ENCODE peak calls at places on chromosome 19, in eight cellular contexts. I is activated gamma-delta T cell treated with anti-CD3 and anti-CD28 coated beads, Interleukin-2, amount 50 U/mL, for 16 hours; D is BE2C; A is AG10803; T is NT2/D1; B is body of pancreas; O is A172; G is substantia nigra. R is an unnamed sample.

GRCh38 chr19:55297267-55297666 is 13.5 kb downstream of the BRSK1 start:
- DNase-seq in I (no peak), D (no peak), A (no peak), T (no peak), B (no peak), O (no peak), G (no peak), R (no peak)

GRCh38 chr19:55114566-55115145 is 2.8 kb downstream of the PPP1R12C start:
- DNase-seq in I (no peak), D (no peak), A (no peak), T (no peak), B (no peak), O (no peak), G (no peak), R (no peak)

GRCh38 chr19:48511800-48512503 is at the start of gene LMTK3:
- DNase-seq in I (peak; percentile 63), D (peak; percentile 77), A (no peak), T (no peak), B (no peak), O (peak; percentile 22), G (peak; percentile 70), R (no peak)

GRCh38 chr19:47713046-47714021 is at the start of gene EHD2:
- DNase-seq in I (peak; percentile 19), D (peak; percentile 70), A (peak; percentile 78), T (no peak), B (peak; percentile 71), O (peak; percentile 42), G (peak; percentile 25), R (peak; percentile 80)

GRCh38 chr19:3538965-3539742 is at the start of gene TEKTIP1:
- DNase-seq in I (no peak), D (no peak), A (no peak), T (no peak), B (no peak), O (peak; percentile 37), G (peak; percentile 14), R (no peak)

GRCh38 chr19:42850981-42851717 is 28.4 kb downstream of the PSG1 start:
- DNase-seq in I (no peak), D (no peak), A (peak; percentile 99), T (no peak), B (peak; percentile 20), O (peak; percentile 99), G (no peak), R (no peak)

GRCh38 chr19:47019431-47020041 is at the start of gene NPAS1:
- DNase-seq in I (no peak), D (no peak), A (no peak), T (no peak), B (no peak), O (no peak), G (no peak), R (no peak)

GRCh38 chr19:33445752-33446070 is 72.2 kb downstream of the CEBPG start:
- DNase-seq in I (no peak), D (no peak), A (no peak), T (no peak), B (no peak), O (no peak), G (no peak), R (peak; percentile 43)

GRCh38 chr19:12939292-12939606 is 840 bp downstream of the CALR start:
- DNase-seq in I (no peak), D (no peak), A (peak; percentile 49), T (no peak), B (no peak), O (no peak), G (no peak), R (no peak)

GRCh38 chr19:31913103-31913710 is 432.2 kb upstream of the ZNF507 start:
- DNase-seq in I (no peak), D (no peak), A (no peak), T (no peak), B (no peak), O (no peak), G (no peak), R (no peak)

GRCh38 chr19:47781590-47782318 is 3.3 kb downstream of the SELENOW start:
- DNase-seq in I (no peak), D (no peak), A (peak; percentile 19), T (no peak), B (no peak), O (no peak), G (peak; percentile 50), R (no peak)

GRCh38 chr19:14333101-14333871 is 48.0 kb upstream of the ADGRE5 start:
- DNase-seq in I (no peak), D (peak; percentile 23), A (no peak), T (peak; percentile 38), B (no peak), O (peak; percentile 31), G (no peak), R (no peak)

GRCh38 chr19:16035601-16036297 is 40.5 kb upstream of the TPM4 start:
- DNase-seq in I (no peak), D (no peak), A (no peak), T (no peak), B (no peak), O (no peak), G (no peak), R (no peak)

GRCh38 chr19:37362733-37363132 is 8.2 kb upstream of the ZNF527 start:
- DNase-seq in I (no peak), D (peak; percentile 40), A (no peak), T (peak; percentile 47), B (no peak), O (no peak), G (no peak), R (no peak)

GRCh38 chr19:12730054-12730453 is 4.4 kb downstream of the TRIR start:
- DNase-seq in I (no peak), D (no peak), A (no peak), T (no peak), B (no peak), O (no peak), G (no peak), R (no peak)

GRCh38 chr19:50933640-50934039 is 19.2 kb downstream of the KLK5 start:
- DNase-seq in I (no peak), D (no peak), A (peak; percentile 34), T (no peak), B (no peak), O (peak; percentile 8), G (no peak), R (no peak)

GRCh38 chr19:13212759-13213330 is 62.6 kb downstream of the IER2 start:
- DNase-seq in I (peak; percentile 65), D (peak; percentile 75), A (peak; percentile 41), T (peak; percentile 57), B (peak; percentile 50), O (peak; percentile 53), G (peak; percentile 7), R (peak; percentile 85)

GRCh38 chr19:13120817-13121216 is 2.8 kb downstream of the NACC1 start:
- DNase-seq in I (no peak), D (no peak), A (peak; percentile 44), T (no peak), B (no peak), O (no peak), G (no peak), R (no peak)

GRCh38 chr19:5356428-5356827 is 15.8 kb upstream of the PTPRS start:
- DNase-seq in I (no peak), D (no peak), A (no peak), T (no peak), B (no peak), O (no peak), G (no peak), R (no peak)

GRCh38 chr19:48745208-48745995 is 1.3 kb downstream of the IZUMO1 start:
- DNase-seq in I (peak; percentile 28), D (peak; percentile 77), A (peak; percentile 43), T (no peak), B (peak; percentile 69), O (no peak), G (peak; percentile 22), R (no peak)

GRCh38 chr19:19385900-19386339 is 19.6 kb upstream of the GATAD2A start:
- DNase-seq in I (peak; percentile 33), D (no peak), A (no peak), T (no peak), B (no peak), O (no peak), G (no peak), R (peak; percentile 83)

GRCh38 chr19:28680091-28680490 is 532.9 kb downstream of the UQCRFS1 start:
- DNase-seq in I (no peak), D (no peak), A (no peak), T (no peak), B (no peak), O (no peak), G (no peak), R (no peak)

GRCh38 chr19:29579308-29579910 is 26.7 kb upstream of the POP4 start:
- DNase-seq in I (no peak), D (no peak), A (no peak), T (no peak), B (no peak), O (no peak), G (no peak), R (peak; percentile 46)